ENCODE peak calls at places on chromosomes 4 and X, in seven cellular contexts. U is nephron progenitor cell, V is GM13977, I is lower lobe of right lung, B is AG09319, S is cardiac muscle cell, O is transverse colon. F is an unnamed sample.

GRCh38 chrX:17527135-17527701 is 152.2 kb downstream of the NHS start:
- DNase-seq in U (no peak), V (no peak), I (peak), B (no peak), S (no peak), O (no peak), F (no peak)

GRCh38 chr4:24765331-24765990 is 29.9 kb upstream of the SOD3 start:
- DNase-seq in U (no peak), V (no peak), I (no peak), B (no peak), S (no peak), O (no peak), F (no peak)

GRCh38 chr4:99617374-99617773 is 40.3 kb downstream of the C4orf54 start:
- DNase-seq in U (no peak), V (no peak), I (no peak), B (no peak), S (no peak), O (no peak), F (no peak)

GRCh38 chrX:19886888-19887531 is 390 bp downstream of the SH3KBP1 start:
- DNase-seq in U (peak), V (peak), I (peak), B (no peak), S (peak), O (peak), F (no peak)

GRCh38 chrX:79400618-79401017 is 33.5 kb upstream of the ITM2A start:
- DNase-seq in U (no peak), V (no peak), I (no peak), B (no peak), S (no peak), O (no peak), F (no peak)

GRCh38 chr4:2366252-2367192 is 51.9 kb downstream of the ZFYVE28 start:
- DNase-seq in U (no peak), V (no peak), I (peak), B (no peak), S (no peak), O (no peak), F (no peak)

GRCh38 chr4:168537556-168537955 is 40.7 kb downstream of the PALLD start:
- DNase-seq in U (no peak), V (no peak), I (no peak), B (no peak), S (no peak), O (no peak), F (no peak)

GRCh38 chr4:37623125-37623524 is 63.1 kb downstream of the RELL1 start:
- DNase-seq in U (no peak), V (no peak), I (no peak), B (no peak), S (no peak), O (no peak), F (no peak)

GRCh38 chrX:139203681-139204575 is 326.6 kb upstream of the F9 start:
- DNase-seq in U (peak), V (no peak), I (peak), B (no peak), S (peak), O (no peak), F (no peak)

GRCh38 chrX:106726485-106727437 is at the start of gene RNF128:
- DNase-seq in U (peak), V (no peak), I (peak), B (no peak), S (peak), O (peak), F (no peak)

GRCh38 chr4:158163941-158164665 is 8.7 kb downstream of the GASK1B start:
- DNase-seq in U (no peak), V (no peak), I (no peak), B (no peak), S (no peak), O (no peak), F (no peak)

GRCh38 chr4:107825072-107825789 is 499 bp downstream of the SGMS2 start:
- DNase-seq in U (peak), V (no peak), I (peak), B (no peak), S (peak), O (peak), F (no peak)

GRCh38 chr4:86482851-86483490 is 111.1 kb upstream of the PTPN13 start:
- DNase-seq in U (peak), V (peak), I (no peak), B (no peak), S (peak), O (no peak), F (no peak)

GRCh38 chrX:24838624-24839023 is 144.9 kb downstream of the POLA1 start:
- DNase-seq in U (no peak), V (peak), I (no peak), B (peak), S (peak), O (no peak), F (peak)

GRCh38 chr4:3766207-3766790 is at the start of gene ADRA2C:
- DNase-seq in U (peak), V (peak), I (no peak), B (no peak), S (peak), O (no peak), F (no peak)

GRCh38 chr4:32985256-32985655 is 2265.1 kb downstream of the PCDH7 start:
- DNase-seq in U (no peak), V (no peak), I (no peak), B (no peak), S (no peak), O (no peak), F (peak)

GRCh38 chr4:70705856-70706461 is 15.8 kb upstream of the RUFY3 start:
- DNase-seq in U (no peak), V (no peak), I (no peak), B (no peak), S (no peak), O (no peak), F (peak)

GRCh38 chr4:150283689-150284088 is 205.4 kb downstream of the DCLK2 start:
- DNase-seq in U (no peak), V (no peak), I (no peak), B (peak), S (no peak), O (no peak), F (peak)

GRCh38 chr4:138047290-138047689 is 194.9 kb downstream of the SLC7A11 start:
- DNase-seq in U (no peak), V (no peak), I (no peak), B (no peak), S (no peak), O (no peak), F (no peak)

GRCh38 chr4:2426069-2426397 is 7.3 kb downstream of the CFAP99 start:
- DNase-seq in U (no peak), V (no peak), I (no peak), B (no peak), S (no peak), O (no peak), F (no peak)

GRCh38 chr4:157803441-157804168 is 369.2 kb downstream of the GASK1B start:
- DNase-seq in U (no peak), V (no peak), I (no peak), B (no peak), S (no peak), O (no peak), F (no peak)

GRCh38 chrX:53357799-53358530 is 64.5 kb downstream of the SMC1A start:
- DNase-seq in U (peak), V (no peak), I (no peak), B (peak), S (no peak), O (no peak), F (no peak)

GRCh38 chr4:168693750-168694470 is 197.1 kb downstream of the PALLD start:
- DNase-seq in U (no peak), V (no peak), I (no peak), B (no peak), S (no peak), O (no peak), F (no peak)

GRCh38 chr4:84673475-84674230 is 90.7 kb downstream of the CDS1 start:
- DNase-seq in U (no peak), V (no peak), I (no peak), B (peak), S (no peak), O (no peak), F (peak)

GRCh38 chr4:186553717-186554116 is 1.6 kb downstream of the MTNR1A start:
- DNase-seq in U (no peak), V (no peak), I (no peak), B (no peak), S (peak), O (peak), F (no peak)

GRCh38 chr4:186845137-186845842 is 121.6 kb upstream of the FAT1 start:
- DNase-seq in U (no peak), V (no peak), I (no peak), B (peak), S (no peak), O (peak), F (peak)

GRCh38 chrX:14022019-14022418 is 7.7 kb downstream of the GEMIN8 start:
- DNase-seq in U (no peak), V (no peak), I (no peak), B (no peak), S (no peak), O (no peak), F (no peak)

GRCh38 chr4:76108467-76109181 is 34.1 kb downstream of the ART3 start:
- DNase-seq in U (no peak), V (no peak), I (no peak), B (no peak), S (no peak), O (no peak), F (no peak)

GRCh38 chr4:22667332-22667731 is 25.4 kb upstream of the GBA3 start:
- DNase-seq in U (no peak), V (no peak), I (no peak), B (no peak), S (no peak), O (no peak), F (no peak)

GRCh38 chr4:153785830-153786721 is 2.8 kb downstream of the SFRP2 start:
- DNase-seq in U (no peak), V (peak), I (no peak), B (no peak), S (peak), O (no peak), F (no peak)

GRCh38 chr4:54882616-54883015 is 224.9 kb downstream of the KIT start:
- DNase-seq in U (no peak), V (no peak), I (no peak), B (no peak), S (no peak), O (no peak), F (no peak)

GRCh38 chr4:8039290-8039689 is 99.6 kb upstream of the AFAP1 start:
- DNase-seq in U (peak), V (no peak), I (no peak), B (no peak), S (no peak), O (peak), F (no peak)

GRCh38 chrX:152904151-152905080 is 6.5 kb downstream of the ZNF185 start:
- DNase-seq in U (peak), V (peak), I (no peak), B (peak), S (peak), O (peak), F (peak)

GRCh38 chr4:33825685-33826084 is 2418.6 kb downstream of the ARAP2 start:
- DNase-seq in U (no peak), V (no peak), I (no peak), B (no peak), S (no peak), O (no peak), F (no peak)

DNA sequence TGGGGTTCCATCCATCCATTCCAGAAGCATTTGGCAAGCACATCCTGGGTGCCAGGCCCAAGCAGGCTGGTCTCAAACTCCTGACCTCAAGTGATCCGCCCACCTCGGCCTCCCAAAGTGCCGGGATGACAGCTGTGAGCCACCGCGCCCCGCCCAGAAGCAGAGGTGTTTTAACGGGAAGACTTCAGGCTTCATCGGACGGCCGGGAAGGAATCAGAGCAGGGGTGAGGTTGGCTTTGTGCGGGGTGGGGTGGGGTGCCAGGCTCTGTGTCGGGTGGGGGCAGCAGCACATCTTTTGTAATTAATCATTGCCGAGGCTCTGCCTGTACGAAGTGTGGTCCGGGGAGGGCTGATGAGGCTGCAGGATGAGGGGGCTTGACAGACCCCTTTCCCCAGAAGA is 5.1 kb upstream of the SLC25A6 start:
- DNase-seq in U (no peak), V (no peak), I (peak), B (no peak), S (no peak), O (no peak), F (no peak)
- TF ChIP-seq CTCF in U (no peak), V (no peak), I (no peak), B (no peak), S (no peak), O (no peak), F (no peak)

GRCh38 chr4:47463235-47463956 is at the start of gene COMMD8:
- DNase-seq in U (peak), V (peak), I (peak), B (peak), S (peak), O (peak), F (peak)
- TF ChIP-seq CTCF in U (peak), V (peak), I (peak), B (peak), S (peak), O (peak), F (peak)

GRCh38 chr4:39664828-39665731 is 26.4 kb upstream of the SMIM14 start:
- DNase-seq in U (no peak), V (no peak), I (no peak), B (no peak), S (no peak), O (no peak), F (no peak)

GRCh38 chr4:39660757-39661156 is 22.1 kb upstream of the SMIM14 start:
- DNase-seq in U (no peak), V (no peak), I (no peak), B (no peak), S (no peak), O (no peak), F (no peak)

GRCh38 chr4:39658756-39659155 is 20.1 kb upstream of the SMIM14 start:
- DNase-seq in U (no peak), V (no peak), I (no peak), B (no peak), S (no peak), O (no peak), F (no peak)

GRCh38 chr4:39660045-39660444 is 21.4 kb upstream of the SMIM14 start:
- DNase-seq in U (no peak), V (no peak), I (no peak), B (no peak), S (no peak), O (no peak), F (no peak)

DNA sequence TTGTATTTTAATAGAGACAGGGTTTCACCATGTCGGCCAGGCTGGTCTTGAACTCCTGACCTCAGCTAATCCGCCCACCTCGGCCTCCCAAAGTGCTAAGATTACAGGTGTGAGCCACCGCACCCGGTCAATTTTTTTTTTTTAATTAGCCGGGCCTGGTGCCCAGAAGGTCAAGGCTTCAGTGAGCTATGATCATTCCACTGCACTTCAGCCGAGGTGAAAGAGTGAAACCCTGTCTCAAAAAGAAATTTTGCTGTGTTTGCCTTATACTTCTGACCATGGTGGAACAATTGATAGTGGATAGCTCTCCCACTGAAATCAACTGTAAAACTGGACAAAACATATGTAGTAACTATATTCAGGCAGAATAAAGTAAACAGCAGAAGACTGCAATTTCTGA is 24.0 kb upstream of the SMIM14 start:
- DNase-seq in U (no peak), V (no peak), I (no peak), B (no peak), S (no peak), O (no peak), F (no peak)
- TF ChIP-seq CTCF in U (no peak), V (no peak), I (no peak), B (no peak), S (no peak), O (no peak), F (no peak)

GRCh38 chrX:118346258-118347094 is 570 bp downstream of the WDR44 start:
- DNase-seq in U (peak), V (no peak), I (peak), B (no peak), S (peak), O (peak), F (no peak)
- TF ChIP-seq CTCF in U (no peak), V (peak), I (peak), B (peak), S (peak), O (no peak), F (no peak)

DNA sequence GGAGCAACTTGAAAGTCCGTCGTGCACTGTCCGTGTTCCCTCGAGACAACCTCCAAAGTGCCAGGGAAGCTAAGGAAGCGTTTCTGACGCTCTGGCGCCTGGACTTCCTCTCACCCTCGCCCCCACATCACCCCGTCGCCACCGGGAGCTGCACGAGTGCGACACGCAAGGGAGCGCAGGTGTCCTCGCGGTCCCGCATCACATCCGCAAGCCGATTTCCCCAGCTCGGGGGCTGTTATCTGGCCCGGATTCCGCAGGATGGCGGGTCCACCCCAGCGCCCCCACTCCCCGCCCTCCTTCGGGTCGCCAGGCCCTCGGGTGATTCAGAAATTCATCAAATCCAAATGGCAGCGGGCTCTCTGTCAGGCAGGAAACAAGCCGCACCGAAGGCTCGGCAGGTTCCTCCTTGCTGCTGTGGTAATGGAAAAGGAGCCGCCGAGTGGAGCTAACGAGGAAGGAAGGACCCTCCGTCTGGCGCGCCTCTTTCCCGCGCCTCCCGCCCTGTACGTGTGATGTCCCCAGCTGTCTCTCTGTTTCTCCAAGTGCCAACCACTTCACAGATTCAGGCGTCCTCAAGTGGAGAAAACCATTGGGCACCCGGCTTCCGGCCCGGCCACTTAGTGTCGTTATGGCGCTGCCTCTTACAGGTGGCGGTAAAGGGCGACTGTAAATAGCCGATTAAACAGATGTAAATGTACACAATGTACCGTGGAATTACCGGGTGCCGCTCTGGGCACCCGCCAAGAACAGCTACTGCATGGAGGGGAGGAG is 901 bp upstream of the SETD7 start:
- DNase-seq in U (peak), V (peak), I (peak), B (no peak), S (peak), O (peak), F (no peak)
- TF ChIP-seq CTCF in U (no peak), V (no peak), I (no peak), B (no peak), S (no peak), O (peak), F (no peak)